ENCODE peak calls at places on chromosome 20, in four cellular contexts. U is CD8-positive, alpha-beta T cell; P is Panc1; F is naive thymus-derived CD8-positive, alpha-beta T cell. O is an unnamed sample.

GRCh38 chr20:34621383-34622367 is 55.2 kb downstream of the PIGU start:
- DNase-seq in U (no peak), P (no peak), F (no peak), O (no peak)

GRCh38 chr20:59515013-59515905 is 89.1 kb upstream of the PHACTR3 start:
- DNase-seq in U (no peak), P (no peak), F (no peak), O (no peak)

GRCh38 chr20:17648782-17649730 is 33.0 kb downstream of the RRBP1 start:
- DNase-seq in U (peak), P (no peak), F (peak), O (no peak)

GRCh38 chr20:49323622-49324238 is 45.9 kb upstream of the ZNFX1 start:
- DNase-seq in U (peak), P (no peak), F (peak), O (no peak)

GRCh38 chr20:650954-651353 is 2.0 kb downstream of the SRXN1 start:
- DNase-seq in U (no peak), P (no peak), F (no peak), O (no peak)

GRCh38 chr20:61757678-61758555 is 307.8 kb downstream of the TAF4 start:
- DNase-seq in U (no peak), P (no peak), F (no peak), O (no peak)

GRCh38 chr20:33263784-33264183 is 19.2 kb upstream of the BPIFB1 start:
- DNase-seq in U (no peak), P (no peak), F (no peak), O (no peak)

GRCh38 chr20:11261533-11262000 is 587.8 kb upstream of the JAG1 start:
- DNase-seq in U (no peak), P (no peak), F (no peak), O (no peak)

GRCh38 chr20:36306557-36307411 is 645 bp downstream of the DLGAP4 start:
- DNase-seq in U (no peak), P (no peak), F (no peak), O (no peak)

GRCh38 chr20:57495978-57496377 is 29.0 kb downstream of the CTCFL start:
- DNase-seq in U (no peak), P (no peak), F (no peak), O (no peak)

GRCh38 chr20:45972500-45973183 is 639 bp upstream of the ZNF335 start:
- DNase-seq in U (no peak), P (no peak), F (no peak), O (no peak)

GRCh38 chr20:44065401-44066340 is 121.3 kb downstream of the JPH2 start:
- DNase-seq in U (peak), P (no peak), F (no peak), O (no peak)

GRCh38 chr20:58538752-58539151 is 23.6 kb upstream of the APCDD1L start:
- DNase-seq in U (no peak), P (no peak), F (no peak), O (no peak)

GRCh38 chr20:12237772-12238171 is 320.1 kb downstream of the BTBD3 start:
- DNase-seq in U (no peak), P (no peak), F (no peak), O (no peak)

GRCh38 chr20:49325981-49326380 is 48.1 kb upstream of the ZNFX1 start:
- DNase-seq in U (no peak), P (no peak), F (no peak), O (no peak)

GRCh38 chr20:2767768-2768631 is 32.4 kb downstream of the CPXM1 start:
- DNase-seq in U (no peak), P (no peak), F (no peak), O (no peak)

GRCh38 chr20:15611579-15611978 is 961.7 kb downstream of the KIF16B start:
- DNase-seq in U (no peak), P (no peak), F (no peak), O (no peak)

GRCh38 chr20:64102647-64103354 is 4.6 kb downstream of the NPBWR2 start:
- DNase-seq in U (no peak), P (no peak), F (no peak), O (no peak)

GRCh38 chr20:35490736-35491181 is 35.4 kb downstream of the CEP250 start:
- DNase-seq in U (peak), P (no peak), F (peak), O (peak)

GRCh38 chr20:40524071-40524470 is 165.0 kb downstream of the MAFB start:
- DNase-seq in U (no peak), P (no peak), F (no peak), O (no peak)